ENCODE peak calls at places on chromosomes 1 and 21, in four cellular contexts. F is CD8-positive, alpha-beta memory T cell; I is colonic mucosa; L is thoracic aorta. N is an unnamed sample.

GRCh38 chr1:107430540-107431228 is 289.8 kb downstream of the NTNG1 start:
- DNase-seq in F (no peak), I (peak; percentile 48), L (no peak), N (no peak)

GRCh38 chr1:41678141-41678878 is 193.8 kb upstream of the EDN2 start:
- DNase-seq in F (no peak), I (no peak), L (no peak), N (peak; percentile 92)

GRCh38 chr1:66271904-66272254 is 262.1 kb upstream of the SGIP1 start:
- DNase-seq in F (no peak), I (peak; percentile 50), L (no peak), N (no peak)

GRCh38 chr1:65067491-65068201 is 80.4 kb upstream of the AK4 start:
- DNase-seq in F (peak; percentile 57), I (peak; percentile 70), L (peak; percentile 66), N (peak; percentile 32)

GRCh38 chr1:175410560-175410959 is 218.0 kb upstream of the KIAA0040 start:
- DNase-seq in F (no peak), I (no peak), L (no peak), N (no peak)

GRCh38 chr1:53025034-53025777 is 36.8 kb upstream of the PODN start:
- DNase-seq in F (no peak), I (peak; percentile 33), L (no peak), N (peak; percentile 56)

GRCh38 chr1:1011388-1011949 is 1.8 kb upstream of the ISG15 start:
- DNase-seq in F (no peak), I (peak; percentile 16), L (no peak), N (no peak)

GRCh38 chr1:116553386-116554115 is 17.3 kb downstream of the CD58 start:
- DNase-seq in F (no peak), I (no peak), L (no peak), N (no peak)

GRCh38 chr1:4708853-4709507 is 54.6 kb downstream of the AJAP1 start:
- DNase-seq in F (no peak), I (no peak), L (no peak), N (no peak)

DNA sequence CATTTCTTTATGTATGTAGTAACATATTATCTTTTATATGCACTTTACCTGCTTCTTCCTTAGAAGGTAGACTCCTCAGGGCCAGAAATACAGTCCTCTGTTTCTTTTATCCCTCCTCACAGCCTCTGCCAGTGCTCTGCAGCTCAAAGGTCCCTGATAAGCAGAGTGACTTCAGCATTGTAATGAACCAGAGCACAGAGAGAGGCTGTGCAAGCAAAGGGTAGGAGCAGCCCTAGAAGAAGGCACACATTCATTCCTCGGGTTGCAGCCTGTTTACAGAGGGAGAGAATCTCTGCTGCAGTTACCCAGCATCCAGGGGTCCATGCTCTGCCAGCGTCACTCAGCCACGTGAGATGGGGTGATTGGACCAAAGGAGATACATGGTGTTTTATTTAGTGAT is 101.1 kb downstream of the RHOU start:
- DNase-seq in F (no peak), I (peak; percentile 58), L (no peak), N (no peak)
- H3K4me3 ChIP-seq in F (no peak overlapping the region), I (no peak overlapping the region), L (no peak overlapping the region), N (no peak overlapping the region)

DNA sequence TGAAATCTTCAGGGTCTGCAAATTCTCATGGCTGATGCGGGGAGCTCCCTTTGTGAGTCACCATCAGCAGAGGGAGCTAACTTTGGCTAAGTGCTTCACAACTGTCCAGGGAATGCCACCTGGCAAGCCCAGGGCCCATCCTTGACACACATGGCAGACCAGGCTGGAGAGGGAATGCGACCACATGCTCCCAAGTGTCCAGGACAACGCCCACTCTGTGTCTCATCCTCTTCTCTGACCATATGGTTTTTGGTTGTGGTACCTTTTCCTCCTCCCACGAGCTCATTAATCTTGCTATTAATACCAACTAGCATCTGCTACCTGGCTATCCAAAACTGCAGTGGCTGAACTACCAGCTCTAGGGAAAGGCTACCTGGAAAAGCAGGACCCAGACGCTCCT is 37.1 kb upstream of the CLSTN1 start:
- DNase-seq in F (no peak), I (no peak), L (no peak), N (no peak)
- H3K4me3 ChIP-seq in F (no peak overlapping the region), I (no peak overlapping the region), L (no peak overlapping the region), N (no peak overlapping the region)

DNA sequence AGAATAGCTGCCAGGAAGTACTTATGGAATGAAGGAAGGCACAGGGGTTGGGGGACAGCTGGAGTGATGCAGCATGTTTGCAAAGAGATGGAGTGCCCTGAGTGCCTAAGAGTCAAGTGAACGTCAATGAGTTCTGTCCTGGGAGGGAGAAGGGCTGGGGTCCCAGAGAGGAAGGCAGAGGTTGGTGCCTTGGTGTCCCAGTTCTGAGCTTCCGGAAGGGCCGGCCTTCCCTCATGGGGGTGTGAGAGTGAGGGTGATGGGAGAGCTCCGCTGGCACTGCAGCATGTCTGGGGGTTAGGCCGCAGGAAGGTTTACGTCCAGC is 17.6 kb downstream of the NES start:
- DNase-seq in F (no peak), I (no peak), L (no peak), N (no peak)
- H3K4me3 ChIP-seq in F (peak overlapping the region; percentile 36), I (peak overlapping the region; percentile 30), L (peak overlapping the region; percentile 27), N (no peak overlapping the region)

GRCh38 chr21:18249542-18250152 is 5.0 kb downstream of the CHODL start:
- DNase-seq in F (no peak), I (no peak), L (no peak), N (no peak)

GRCh38 chr21:18245493-18245967 is 897 bp downstream of the CHODL start:
- DNase-seq in F (no peak), I (no peak), L (no peak), N (no peak)

GRCh38 chr21:18248171-18248570 is 3.5 kb downstream of the CHODL start:
- DNase-seq in F (no peak), I (no peak), L (no peak), N (no peak)

GRCh38 chr21:18244721-18245486 is at the start of gene CHODL:
- DNase-seq in F (no peak), I (no peak), L (no peak), N (no peak)
- H3K4me3 ChIP-seq in F (no peak within 1 kb of the TSS), I (peak within 1 kb of the TSS; percentile 19), L (peak within 1 kb of the TSS; percentile 67), N (peak within 1 kb of the TSS; percentile 47)

DNA sequence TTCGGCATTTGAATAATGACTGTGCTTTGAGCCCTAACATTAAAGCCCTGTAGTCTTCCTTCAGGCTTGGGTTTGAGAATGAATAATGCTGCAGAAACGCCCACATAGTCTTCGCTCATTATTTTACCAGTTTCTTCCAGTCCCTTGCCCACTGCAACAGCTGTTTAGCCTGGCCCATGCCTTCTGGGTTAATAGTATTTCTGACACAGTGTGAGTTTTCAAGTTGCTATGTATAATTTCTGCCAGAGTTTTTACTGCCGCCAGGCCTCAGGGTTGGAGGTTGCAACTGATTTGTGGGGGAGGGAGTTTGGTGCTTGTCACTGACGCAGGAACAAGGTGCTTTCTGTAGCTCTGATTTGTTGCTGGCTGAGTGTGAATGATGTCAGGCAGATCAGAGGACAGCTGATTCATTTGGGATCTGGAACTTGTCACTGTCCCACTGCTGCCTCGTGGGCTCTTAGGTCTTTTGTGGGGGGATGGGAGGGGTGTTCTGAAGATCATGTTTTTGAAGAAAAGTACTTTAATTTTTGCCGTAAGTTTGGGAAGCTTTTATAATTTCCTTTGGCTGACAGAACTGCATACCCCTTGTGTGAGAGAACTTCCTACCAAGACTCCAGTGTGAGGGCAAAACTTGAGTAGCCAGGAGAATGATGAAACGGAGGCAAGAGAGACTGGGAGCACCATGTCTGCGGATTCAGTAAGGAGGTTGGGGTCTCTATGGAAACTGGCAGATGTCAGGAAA is 109.9 kb downstream of the MAST2 start:
- DNase-seq in F (no peak), I (peak; percentile 81), L (peak; percentile 59), N (peak; percentile 98)
- H3K4me3 ChIP-seq in F (no peak overlapping the region), I (no peak overlapping the region), L (peak overlapping the region; percentile 56), N (peak overlapping the region; percentile 13)